ENCODE peak calls at places on chromosomes 6 and 20, in four cellular contexts. F is K562, K is body of pancreas, M is stomach. H is an unnamed sample.
A peak's percentile ranks its signal among the peaks of the same experiment; 100 is the strongest.

GRCh38 chr20:603116-603640 is 6.9 kb downstream of the TCF15 start:
- DNase-seq in F (no peak), K (no peak), M (no peak), H (no peak)

GRCh38 chr6:17054647-17055046 is 47.2 kb upstream of the STMND1 start:
- DNase-seq in F (no peak), K (no peak), M (no peak), H (no peak)

GRCh38 chr6:43172127-43173007 is 1.3 kb downstream of the SRF start:
- DNase-seq in F (peak; percentile 84), K (peak; percentile 53), M (peak; percentile 39), H (peak; percentile 40)

GRCh38 chr6:130841128-130841728 is 14.0 kb downstream of the SMLR1 start:
- DNase-seq in F (no peak), K (no peak), M (no peak), H (no peak)

GRCh38 chr20:48275325-48275724 is 490.0 kb upstream of the SULF2 start:
- DNase-seq in F (no peak), K (no peak), M (no peak), H (no peak)

GRCh38 chr6:98581725-98582124 is 252.6 kb upstream of the POU3F2 start:
- DNase-seq in F (no peak), K (no peak), M (no peak), H (no peak)

GRCh38 chr6:104943781-104944180 is 13.1 kb upstream of the LIN28B start:
- DNase-seq in F (peak; percentile 31), K (no peak), M (no peak), H (no peak)

GRCh38 chr20:17499041-17499440 is 32.1 kb downstream of the BFSP1 start:
- DNase-seq in F (no peak), K (no peak), M (no peak), H (no peak)

GRCh38 chr6:33088258-33088930 is 12.6 kb downstream of the HLA-DPB1 start:
- DNase-seq in F (no peak), K (no peak), M (no peak), H (no peak)
- TF ChIP-seq POLR2A in F (no peak), K (no peak), M (no peak), H (no peak)

DNA sequence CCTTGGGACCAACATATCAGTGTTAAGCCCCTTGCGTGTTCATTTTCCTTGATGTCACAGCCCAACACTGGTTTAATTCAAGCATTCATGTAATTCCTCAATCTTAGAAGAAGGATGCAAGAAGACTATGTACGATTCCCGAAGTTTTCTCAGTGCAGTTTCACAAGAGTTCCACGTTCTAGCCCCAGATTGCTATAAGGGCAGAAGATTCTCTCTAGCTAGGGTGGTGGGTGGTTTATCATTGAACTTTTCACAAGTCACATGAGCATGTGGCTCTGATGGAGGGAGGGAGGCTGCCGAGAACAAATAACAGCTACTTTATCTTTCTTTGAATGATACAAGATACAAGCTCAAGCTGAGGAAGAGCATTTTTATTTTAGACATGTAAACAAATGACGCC is 71.9 kb upstream of the NHSL1 start:
- DNase-seq in F (no peak), K (no peak), M (no peak), H (no peak)
- H3K4me3 ChIP-seq in F (no peak overlapping the region), K (no peak overlapping the region), M (peak overlapping the region; percentile 49), H (no peak overlapping the region)

GRCh38 chr20:57938158-57939108 is 228.6 kb upstream of the PMEPA1 start:
- DNase-seq in F (no peak), K (no peak), M (no peak), H (no peak)
- TF ChIP-seq CTCF in F (no peak), K (no peak), M (no peak), H (no peak)

GRCh38 chr6:26520840-26521484 is 17.2 kb upstream of the HMGN4 start:
- DNase-seq in F (peak; percentile 98), K (peak; percentile 89), M (peak; percentile 89), H (peak; percentile 97)
- TF ChIP-seq POLR2A in F (no peak), K (no peak), M (no peak), H (no peak)

GRCh38 chr6:137664183-137664582 is 170.0 kb upstream of the OLIG3 start:
- DNase-seq in F (no peak), K (no peak), M (no peak), H (no peak)

GRCh38 chr6:137665342-137665741 is 171.1 kb upstream of the OLIG3 start:
- DNase-seq in F (no peak), K (no peak), M (no peak), H (no peak)

GRCh38 chr6:137661601-137662000 is 167.4 kb upstream of the OLIG3 start:
- DNase-seq in F (peak; percentile 18), K (peak; percentile 37), M (no peak), H (no peak)

GRCh38 chr6:137660296-137660731 is 166.1 kb upstream of the OLIG3 start:
- DNase-seq in F (no peak), K (no peak), M (no peak), H (no peak)

GRCh38 chr6:137666202-137666774 is 172.1 kb upstream of the OLIG3 start:
- DNase-seq in F (no peak), K (no peak), M (no peak), H (no peak)
- H3K4me3 ChIP-seq in F (no peak overlapping the region), K (no peak overlapping the region), M (no peak overlapping the region), H (no peak overlapping the region)

GRCh38 chr20:10225439-10226080 is 6.9 kb downstream of the SNAP25 start:
- DNase-seq in F (peak; percentile 8), K (no peak), M (no peak), H (no peak)
- TF ChIP-seq CTCF in F (no peak), K (no peak), M (no peak), H (no peak)

GRCh38 chr6:26157150-26157837 is 70.1 kb downstream of the HFE start:
- DNase-seq in F (peak; percentile 63), K (peak; percentile 69), M (peak; percentile 69), H (peak; percentile 93)
- TF ChIP-seq POLR2A in F (peak; percentile 99), K (no peak), M (peak; percentile 95), H (no peak)

GRCh38 chr20:21089421-21089820 is 16.7 kb downstream of the LINC00237 start:
- DNase-seq in F (no peak), K (no peak), M (no peak), H (no peak)
- H3K4me3 ChIP-seq in F (no peak overlapping the region), K (no peak overlapping the region), M (no peak overlapping the region), H (no peak overlapping the region)

H was measured in lower leg skin.